ENCODE peak calls at places on chromosomes 16 and 17, in four cellular contexts. P, U, V and L are unnamed samples.

GRCh38 chr16:85227924-85228462 is 115.7 kb upstream of the CIBAR2 start:
- DNase-seq in U (peak), V (no peak), P (no peak), L (peak)

GRCh38 chr17:81950501-81950900 is 3.5 kb upstream of the MYADML2 start:
- DNase-seq in U (no peak), P (no peak), V (no peak), L (no peak)

GRCh38 chr17:34110315-34110714 is 144.8 kb upstream of the CCL2 start:
- DNase-seq in P (no peak), V (no peak), U (no peak), L (no peak)

GRCh38 chr16:50494501-50495491 is 53.4 kb upstream of the NKD1 start:
- DNase-seq in U (no peak), V (no peak), P (no peak), L (no peak)

GRCh38 chr17:40071720-40072480 is 9.1 kb downstream of the THRA start:
- DNase-seq in U (no peak), P (no peak), V (no peak), L (peak)

GRCh38 chr17:72788950-72789585 is 303.4 kb downstream of the SLC39A11 start:
- DNase-seq in V (no peak), U (no peak), P (no peak), L (no peak)

GRCh38 chr17:73430848-73431247 is 119.0 kb upstream of the CDC42EP4 start:
- DNase-seq in P (no peak), U (no peak), V (no peak), L (peak)

GRCh38 chr17:19348806-19349205 is 13.7 kb downstream of the B9D1 start:
- DNase-seq in P (no peak), U (no peak), V (no peak), L (no peak)

GRCh38 chr17:5508855-5509254 is 22.5 kb downstream of the MIS12 start:
- DNase-seq in V (no peak), U (peak), P (no peak), L (no peak)

GRCh38 chr17:49903523-49903922 is 55.7 kb upstream of the TAC4 start:
- DNase-seq in U (no peak), P (no peak), V (no peak), L (no peak)

GRCh38 chr17:16428098-16428882 is 12.9 kb downstream of the TRPV2 start:
- DNase-seq in P (peak), U (peak), V (no peak), L (peak)

GRCh38 chr16:29710227-29711219 is 31.5 kb downstream of the QPRT start:
- DNase-seq in V (no peak), U (no peak), P (peak), L (peak)

GRCh38 chr17:42969006-42969581 is 4.8 kb upstream of the AARSD1 start:
- DNase-seq in V (no peak), U (no peak), P (no peak), L (peak)

GRCh38 chr17:63433746-63434591 is 12.1 kb downstream of the CYB561 start:
- DNase-seq in P (no peak), U (no peak), V (no peak), L (peak)

GRCh38 chr16:75198135-75198600 is 8.8 kb downstream of the CTRB2 start:
- DNase-seq in U (no peak), P (no peak), V (no peak), L (no peak)

GRCh38 chr17:81867123-81867951 is 3.8 kb downstream of the ARHGDIA start:
- DNase-seq in V (no peak), P (no peak), U (peak), L (peak)

GRCh38 chr16:20853076-20853597 is 46.8 kb downstream of the REXO5 start:
- DNase-seq in U (no peak), P (no peak), V (no peak), L (no peak)

GRCh38 chr16:16830973-16831372 is 452.0 kb downstream of the NPIPA7 start:
- DNase-seq in V (no peak), P (peak), U (no peak), L (no peak)

GRCh38 chr17:50806141-50806643 is 29.2 kb upstream of the WFIKKN2 start:
- DNase-seq in P (no peak), U (peak), V (no peak), L (no peak)

GRCh38 chr17:50904522-50905459 is 38.6 kb upstream of the TOB1 start:
- DNase-seq in P (no peak), V (no peak), U (no peak), L (no peak)

GRCh38 chr16:85088570-85089214 is 23.6 kb downstream of the CIBAR2 start:
- DNase-seq in V (no peak), P (no peak), U (no peak), L (no peak)

GRCh38 chr17:50444841-50445715 is 19.1 kb downstream of the ACSF2 start:
- DNase-seq in V (no peak), P (no peak), U (no peak), L (no peak)

GRCh38 chr17:76353004-76353598 is 615 bp downstream of the PRPSAP1 start:
- DNase-seq in P (peak), U (no peak), V (no peak), L (no peak)

GRCh38 chr16:82195917-82196494 is 26.0 kb upstream of the MPHOSPH6 start:
- DNase-seq in V (no peak), P (no peak), U (no peak), L (no peak)

GRCh38 chr16:68844211-68844564 is 857 bp downstream of the TANGO6 start:
- DNase-seq in U (no peak), V (no peak), P (peak), L (no peak)

GRCh38 chr17:43224146-43224705 is 4.2 kb downstream of the CCDC200 start:
- DNase-seq in V (no peak), P (no peak), U (no peak), L (no peak)

GRCh38 chr17:80175411-80175810 is 5.6 kb downstream of the CARD14 start:
- DNase-seq in P (peak), U (no peak), V (no peak), L (no peak)

GRCh38 chr16:30834130-30834740 is 47.2 kb upstream of the ZNF629 start:
- DNase-seq in U (no peak), P (no peak), V (no peak), L (no peak)

GRCh38 chr16:81885976-81886586 is 107.0 kb downstream of the PLCG2 start:
- DNase-seq in U (peak), P (peak), V (peak), L (peak)

GRCh38 chr16:77951788-77952187 is 70.6 kb upstream of the CLEC3A start:
- DNase-seq in V (no peak), P (peak), U (no peak), L (peak)
- TF ChIP-seq MAX in V (peak), P (no peak), U (no peak), L (no peak)

GRCh38 chr16:8855051-8855786 is 13.6 kb downstream of the CARHSP1 start:
- DNase-seq in P (no peak), U (no peak), V (no peak), L (no peak)
- TF ChIP-seq CTCF in P (no peak), U (no peak), V (peak), L (peak)

GRCh38 chr17:31621566-31621965 is 230.1 kb downstream of the RAB11FIP4 start:
- DNase-seq in V (no peak), U (no peak), P (no peak), L (no peak)

GRCh38 chr17:31627960-31628359 is 231.1 kb downstream of the COPRS start:
- DNase-seq in P (no peak), V (no peak), U (no peak), L (no peak)

GRCh38 chr17:31629696-31630470 is 229.2 kb downstream of the COPRS start:
- DNase-seq in P (no peak), U (no peak), V (no peak), L (no peak)

DNA sequence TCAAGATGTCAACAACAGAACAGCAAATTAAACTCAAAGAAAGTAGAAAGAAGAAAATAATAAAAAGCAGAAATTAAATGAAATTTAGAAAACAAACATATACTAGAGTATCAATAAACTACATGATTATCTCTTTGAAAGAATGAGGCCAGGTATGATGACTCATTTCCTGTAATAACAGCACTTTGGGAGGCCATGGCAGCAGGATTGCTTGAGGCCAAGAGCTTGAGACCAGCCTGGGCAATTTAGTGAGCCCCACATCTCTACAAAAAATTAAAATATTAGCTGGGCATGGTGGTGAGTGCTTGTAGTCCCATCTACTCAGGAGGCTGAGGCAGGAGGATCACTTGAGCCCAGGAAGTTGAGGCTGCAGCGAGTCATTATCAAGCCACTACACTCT is 232.5 kb downstream of the RAB11FIP4 start:
- DNase-seq in P (no peak), U (no peak), V (no peak), L (no peak)
- TF ChIP-seq MAX in P (no peak), U (no peak), V (no peak), L (no peak)

GRCh38 chr16:57946181-57946801 is 24.6 kb downstream of the CNGB1 start:
- DNase-seq in V (no peak), U (no peak), P (no peak), L (no peak)

GRCh38 chr16:57948027-57948426 is 22.9 kb downstream of the CNGB1 start:
- DNase-seq in U (no peak), V (no peak), P (no peak), L (no peak)

GRCh38 chr16:57949013-57949412 is 21.9 kb downstream of the CNGB1 start:
- DNase-seq in P (no peak), U (no peak), V (no peak), L (no peak)

GRCh38 chr16:57944961-57945739 is 25.8 kb downstream of the CNGB1 start:
- DNase-seq in V (no peak), U (no peak), P (no peak), L (no peak)

GRCh38 chr16:57945740-57946138 is 25.2 kb downstream of the CNGB1 start:
- DNase-seq in P (no peak), U (no peak), V (no peak), L (peak)
- TF ChIP-seq CTCF in P (no peak), U (peak), V (peak), L (no peak)